ENCODE peak calls at places on chromosomes 16 and 17, in six cellular contexts. B is NCI-H1092 treated with DMSO at 0.1 percent for 48 hours; E is left ventricle myocardium superior; N is activated T-cell treated with anti-CD3 and anti-CD28 coated beads, Interleukin-2, amount 50 U/mL, for 24 hours; O is hypothalamus; G is CD8-positive, alpha-beta memory T cell. W is an unnamed sample.
A peak's percentile ranks its signal among the peaks of the same experiment; 100 is the strongest.

GRCh38 chr17:66493283-66494019 is 191.0 kb downstream of the PRKCA start:
- DNase-seq in B (no peak), E (no peak), N (no peak), O (no peak), G (no peak), W (no peak)

GRCh38 chr16:59148312-59148711 is 414.2 kb upstream of the GOT2 start:
- DNase-seq in B (no peak), E (no peak), N (no peak), O (no peak), G (no peak), W (no peak)

GRCh38 chr17:8935194-8935593 is 30.3 kb downstream of the PIK3R5 start:
- DNase-seq in B (no peak), E (no peak), N (peak; percentile 74), O (no peak), G (no peak), W (peak; percentile 63)

GRCh38 chr17:79786930-79787643 is 9.1 kb downstream of the CBX2 start:
- DNase-seq in B (no peak), E (no peak), N (peak; percentile 25), O (no peak), G (no peak), W (no peak)

GRCh38 chr16:89489731-89490385 is 503 bp downstream of the ANKRD11 start:
- DNase-seq in B (no peak), E (peak; percentile 42), N (no peak), O (no peak), G (no peak), W (no peak)

GRCh38 chr17:68197997-68198930 is 49.6 kb upstream of the AMZ2 start:
- DNase-seq in B (no peak), E (no peak), N (peak; percentile 58), O (no peak), G (peak; percentile 11), W (no peak)

GRCh38 chr16:63702981-63703590 is 1418.8 kb downstream of the CDH11 start:
- DNase-seq in B (no peak), E (no peak), N (no peak), O (no peak), G (no peak), W (no peak)

GRCh38 chr17:75652934-75653549 is 13.9 kb downstream of the RECQL5 start:
- DNase-seq in B (peak; percentile 27), E (no peak), N (no peak), O (no peak), G (peak; percentile 36), W (no peak)

GRCh38 chr16:50480206-50480605 is 68.0 kb upstream of the NKD1 start:
- DNase-seq in B (no peak), E (no peak), N (no peak), O (no peak), G (no peak), W (no peak)

GRCh38 chr17:14904406-14904805 is 360.7 kb downstream of the PMP22 start:
- DNase-seq in B (no peak), E (no peak), N (no peak), O (no peak), G (no peak), W (no peak)

GRCh38 chr16:85100265-85100664 is 12.0 kb downstream of the CIBAR2 start:
- DNase-seq in B (no peak), E (no peak), N (no peak), O (no peak), G (no peak), W (no peak)

GRCh38 chr16:57883480-57883879 is 81.2 kb upstream of the KIFC3 start:
- DNase-seq in B (no peak), E (no peak), N (no peak), O (no peak), G (no peak), W (no peak)

GRCh38 chr17:79854080-79854861 is 15.0 kb upstream of the CBX4 start:
- DNase-seq in B (no peak), E (peak; percentile 18), N (no peak), O (no peak), G (no peak), W (no peak)

GRCh38 chr17:10171581-10171981 is 26.8 kb downstream of the GAS7 start:
- DNase-seq in B (no peak), E (no peak), N (no peak), O (no peak), G (no peak), W (no peak)

GRCh38 chr16:24543949-24544348 is 4.6 kb downstream of the RBBP6 start:
- DNase-seq in B (no peak), E (no peak), N (no peak), O (no peak), G (no peak), W (no peak)

GRCh38 chr17:80219777-80220708 is at the start of the genes SGSH and SLC26A11:
- DNase-seq in B (peak; percentile 65), E (peak; percentile 90), N (peak; percentile 78), O (peak; percentile 60), G (peak; percentile 49), W (peak; percentile 54)

GRCh38 chr17:35341465-35341992 is 31.9 kb downstream of the SLFN11 start:
- DNase-seq in B (no peak), E (no peak), N (peak; percentile 35), O (no peak), G (peak; percentile 4), W (no peak)

GRCh38 chr17:83083368-83084201 is 4.2 kb downstream of the METRNL start:
- DNase-seq in B (no peak), E (peak; percentile 50), N (peak; percentile 70), O (no peak), G (peak; percentile 50), W (peak; percentile 82)

GRCh38 chr17:45101546-45101882 is 30.8 kb downstream of the PLCD3 start:
- DNase-seq in B (no peak), E (peak; percentile 13), N (no peak), O (no peak), G (no peak), W (no peak)

GRCh38 chr16:16867994-16868393 is 489.1 kb downstream of the NPIPA7 start:
- DNase-seq in B (no peak), E (no peak), N (no peak), O (no peak), G (no peak), W (no peak)

GRCh38 chr16:56815721-56816120 is 49.3 kb upstream of the SLC12A3 start:
- DNase-seq in B (no peak), E (peak; percentile 58), N (no peak), O (no peak), G (no peak), W (no peak)

GRCh38 chr16:85393674-85394510 is 219.2 kb upstream of the GSE1 start:
- DNase-seq in B (no peak), E (peak; percentile 79), N (peak; percentile 82), O (no peak), G (peak; percentile 63), W (peak; percentile 63)